ENCODE peak calls at places on chromosomes 1 and 21, in six cellular contexts. B is kidney epithelial cell, G is SK-N-SH, A is fibroblast of lung, H is esophagus squamous epithelium, Q is breast epithelium. W is an unnamed sample.

GRCh38 chr1:145953861-145954260 is 4.0 kb downstream of the LIX1L start:
- DNase-seq in B (no peak), G (no peak), A (no peak), H (no peak), Q (no peak), W (no peak)

GRCh38 chr1:5954964-5955363 is 37.3 kb downstream of the NPHP4 start:
- DNase-seq in B (no peak), G (no peak), A (no peak), H (no peak), Q (no peak), W (no peak)

GRCh38 chr1:31714442-31715096 is 10.8 kb upstream of the COL16A1 start:
- DNase-seq in B (no peak), G (peak; percentile 76), A (peak; percentile 70), H (no peak), Q (no peak), W (peak; percentile 95)

GRCh38 chr1:147834810-147835209 is 67.8 kb upstream of the GJA8 start:
- DNase-seq in B (no peak), G (no peak), A (no peak), H (no peak), Q (no peak), W (no peak)

GRCh38 chr21:15365751-15366392 is 301.1 kb upstream of the NRIP1 start:
- DNase-seq in B (no peak), G (no peak), A (no peak), H (no peak), Q (no peak), W (no peak)

GRCh38 chr1:78170845-78171244 is 125.1 kb downstream of the GIPC2 start:
- DNase-seq in B (no peak), G (no peak), A (peak; percentile 28), H (no peak), Q (no peak), W (no peak)

GRCh38 chr1:150543500-150544143 is 5.6 kb upstream of the ADAMTSL4 start:
- DNase-seq in B (no peak), G (peak; percentile 10), A (peak; percentile 69), H (no peak), Q (no peak), W (peak; percentile 84)

GRCh38 chr1:54919367-54920359 is 32.7 kb upstream of the DHCR24 start:
- DNase-seq in B (no peak), G (no peak), A (no peak), H (no peak), Q (no peak), W (no peak)

GRCh38 chr1:60129916-60130315 is 56.3 kb upstream of the C1orf87 start:
- DNase-seq in B (no peak), G (no peak), A (no peak), H (no peak), Q (no peak), W (no peak)

GRCh38 chr21:27526451-27526850 is 559.6 kb upstream of the ADAMTS5 start:
- DNase-seq in B (no peak), G (no peak), A (no peak), H (no peak), Q (no peak), W (no peak)

GRCh38 chr1:56355422-56355821 is 223.9 kb downstream of the PLPP3 start:
- DNase-seq in B (no peak), G (no peak), A (no peak), H (no peak), Q (no peak), W (no peak)

GRCh38 chr1:56911098-56911497 is 54.7 kb downstream of the C8B start:
- DNase-seq in B (no peak), G (no peak), A (peak; percentile 4), H (no peak), Q (no peak), W (no peak)

GRCh38 chr1:153790996-153791855 is 16.0 kb downstream of the SLC27A3 start:
- DNase-seq in B (no peak), G (no peak), A (peak; percentile 99), H (no peak), Q (no peak), W (peak; percentile 67)

GRCh38 chr1:153789478-153790148 is 14.4 kb downstream of the SLC27A3 start:
- DNase-seq in B (no peak), G (no peak), A (no peak), H (no peak), Q (no peak), W (peak; percentile 71)

GRCh38 chr1:153792631-153793041 is 17.4 kb downstream of the SLC27A3 start:
- DNase-seq in B (no peak), G (no peak), A (no peak), H (no peak), Q (no peak), W (peak; percentile 66)

GRCh38 chr1:153791856-153792253 is 16.6 kb downstream of the SLC27A3 start:
- DNase-seq in B (no peak), G (no peak), A (peak; percentile 43), H (no peak), Q (no peak), W (peak; percentile 19)

GRCh38 chr1:153790282-153790995 is 15.2 kb downstream of the SLC27A3 start:
- DNase-seq in B (no peak), G (no peak), A (peak; percentile 93), H (no peak), Q (no peak), W (peak; percentile 91)
- H3K4me3 ChIP-seq in B (no peak overlapping the region), G (no peak overlapping the region), A (peak overlapping the region; percentile 56), H (peak overlapping the region; percentile 27), Q (peak overlapping the region; percentile 59), W (peak overlapping the region; percentile 45)

GRCh38 chr1:245154429-245155185 is at the start of gene KIF26B:
- DNase-seq in B (no peak), G (peak; percentile 87), A (peak; percentile 48), H (no peak), Q (no peak), W (no peak)
- H3K27me3 ChIP-seq in B (no peaks in the 10 kb centered on the region), G (no peaks in the 10 kb centered on the region), A (peaks cover 3% of the 10 kb centered on the region), H (no peaks in the 10 kb centered on the region), Q (no peaks in the 10 kb centered on the region), W (peaks cover 65% of the 10 kb centered on the region)

DNA sequence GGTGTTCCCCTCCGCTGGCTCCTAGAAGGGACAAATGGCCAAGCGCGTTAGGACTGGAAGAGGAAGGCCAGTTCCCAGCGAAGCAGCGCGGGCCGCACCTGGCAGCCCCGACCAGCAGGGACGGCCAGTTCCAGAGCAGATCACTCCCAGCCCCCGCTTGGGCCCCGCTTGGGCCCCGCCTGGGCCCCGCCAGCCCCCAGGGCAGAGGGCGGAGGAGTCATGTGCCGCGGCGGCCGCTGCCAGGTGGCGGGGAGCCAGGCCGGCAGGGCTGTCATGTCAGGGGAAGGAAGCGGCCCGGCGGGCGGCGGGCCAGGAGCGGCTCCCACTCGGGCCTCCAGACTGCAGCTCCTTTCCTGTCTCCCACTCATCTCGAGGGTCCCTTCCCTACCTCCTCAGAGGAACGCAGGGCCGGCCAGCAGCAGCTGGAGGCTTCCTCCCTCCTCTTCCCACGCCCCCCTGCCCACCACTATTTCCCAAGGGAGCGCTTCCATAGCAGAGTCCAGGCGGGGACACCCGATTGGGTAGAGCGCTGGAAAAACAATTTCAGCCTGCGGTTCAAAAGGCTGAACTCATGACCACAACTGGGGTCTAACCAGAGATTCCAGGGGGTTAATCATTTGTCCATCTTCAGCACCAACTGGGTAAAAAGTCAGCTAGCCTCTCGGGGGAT is 16.5 kb downstream of the ZNF697 start:
- DNase-seq in B (peak; percentile 80), G (peak; percentile 96), A (peak; percentile 86), H (no peak), Q (peak; percentile 82), W (peak; percentile 92)
- H3K4me3 ChIP-seq in B (peak overlapping the region; percentile 25), G (no peak overlapping the region), A (peak overlapping the region; percentile 37), H (peak overlapping the region; percentile 26), Q (peak overlapping the region; percentile 68), W (peak overlapping the region; percentile 38)

DNA sequence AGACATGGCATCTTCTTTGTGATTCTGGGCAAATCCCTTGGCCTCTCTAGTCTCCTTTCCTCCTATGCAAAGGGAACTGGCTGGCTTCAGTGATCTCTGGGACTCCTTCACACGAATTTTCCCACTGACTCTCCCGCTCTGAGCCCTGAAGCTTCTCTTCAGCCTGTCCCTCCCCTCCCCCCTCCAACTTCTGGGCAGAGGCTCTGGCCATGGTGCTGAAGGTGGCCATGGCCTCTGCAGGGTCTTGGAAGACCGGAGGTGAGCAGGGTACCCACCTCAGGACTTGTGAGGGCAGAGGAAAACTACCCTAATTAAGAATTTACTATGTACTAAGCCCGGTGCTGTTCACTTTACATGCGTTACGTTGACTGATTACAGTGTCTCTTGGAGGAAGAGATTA is 29.4 kb upstream of the POU3F1 start:
- DNase-seq in B (no peak), G (no peak), A (peak; percentile 15), H (no peak), Q (no peak), W (no peak)
- H3K27me3 ChIP-seq in B (peaks cover 32% of the 10 kb centered on the region), G (peaks cover 29% of the 10 kb centered on the region), A (no peaks in the 10 kb centered on the region), H (no peaks in the 10 kb centered on the region), Q (no peaks in the 10 kb centered on the region), W (no peaks in the 10 kb centered on the region)

GRCh38 chr1:151831605-151832004 is at the start of gene RORC:
- DNase-seq in B (no peak), G (no peak), A (no peak), H (no peak), Q (peak; percentile 82), W (no peak)
- H3K4me3 ChIP-seq in B (no peak within 1 kb of the TSS), G (no peak within 1 kb of the TSS), A (no peak within 1 kb of the TSS), H (peak within 1 kb of the TSS; percentile 45), Q (peak within 1 kb of the TSS; percentile 64), W (no peak within 1 kb of the TSS)

GRCh38 chr1:234217316-234217840 is 155.9 kb upstream of the COA6 start:
- DNase-seq in B (no peak), G (no peak), A (no peak), H (no peak), Q (no peak), W (no peak)
- H3K27me3 ChIP-seq in B (peaks cover 5% of the 10 kb centered on the region), G (no peaks in the 10 kb centered on the region), A (peaks cover 9% of the 10 kb centered on the region), H (no peaks in the 10 kb centered on the region), Q (no peaks in the 10 kb centered on the region), W (peaks cover 33% of the 10 kb centered on the region)

GRCh38 chr1:17409391-17409811 is 30.1 kb downstream of the RCC2 start:
- DNase-seq in B (no peak), G (no peak), A (no peak), H (no peak), Q (peak; percentile 58), W (no peak)
- H3K4me3 ChIP-seq in B (no peak overlapping the region), G (no peak overlapping the region), A (no peak overlapping the region), H (no peak overlapping the region), Q (no peak overlapping the region), W (no peak overlapping the region)

GRCh38 chr1:151825204-151825603 is 6.4 kb downstream of the RORC start:
- DNase-seq in B (no peak), G (no peak), A (no peak), H (no peak), Q (no peak), W (no peak)
- H3K27me3 ChIP-seq in B (no peaks in the 10 kb centered on the region), G (no peaks in the 10 kb centered on the region), A (peaks cover 18% of the 10 kb centered on the region), H (no peaks in the 10 kb centered on the region), Q (no peaks in the 10 kb centered on the region), W (no peaks in the 10 kb centered on the region)

GRCh38 chr1:91804546-91805023 is 81.4 kb downstream of the TGFBR3 start:
- DNase-seq in B (peak; percentile 70), G (no peak), A (peak; percentile 62), H (no peak), Q (no peak), W (no peak)
- H3K4me3 ChIP-seq in B (no peak overlapping the region), G (no peak overlapping the region), A (no peak overlapping the region), H (no peak overlapping the region), Q (no peak overlapping the region), W (no peak overlapping the region)